ENCODE peak calls at places on chromosomes 1 and 21, in eight cellular contexts. P is dorsolateral prefrontal cortex, F is fibroblast of lung, J is DND-41, T is progenitor cell of endocrine pancreas, Y is brain microvascular endothelial cell, L is transverse colon, H is Calu3. O is an unnamed sample.
A peak's percentile ranks its signal among the peaks of the same experiment; 100 is the strongest.

GRCh38 chr1:119737040-119737682 is 25.4 kb downstream of the PHGDH start:
- DNase-seq in Y (no peak), L (peak; percentile 39), F (peak; percentile 81), P (peak; percentile 69), T (peak; percentile 37), H (peak; percentile 42), J (no peak), O (no peak)

GRCh38 chr1:93878501-93878888 is 511 bp downstream of the DNTTIP2 start:
- DNase-seq in P (peak; percentile 68), J (peak; percentile 23), H (peak; percentile 63), T (no peak), L (peak; percentile 63), Y (peak; percentile 25), F (peak; percentile 41), O (no peak)

GRCh38 chr1:100717218-100717617 is 2.3 kb upstream of the VCAM1 start:
- DNase-seq in P (no peak), H (no peak), L (no peak), J (no peak), Y (no peak), F (no peak), T (no peak), O (no peak)

GRCh38 chr21:33383056-33383888 is 19.9 kb upstream of the IFNGR2 start:
- DNase-seq in L (peak; percentile 81), Y (peak; percentile 91), T (no peak), J (peak; percentile 60), F (peak; percentile 83), P (no peak), H (peak; percentile 76), O (no peak)

GRCh38 chr1:23594927-23595353 is 35.6 kb upstream of the ID3 start:
- DNase-seq in H (no peak), J (no peak), F (no peak), L (peak; percentile 27), P (no peak), T (no peak), Y (no peak), O (no peak)

GRCh38 chr1:39531526-39531925 is 40.1 kb downstream of the BMP8A start:
- DNase-seq in Y (no peak), H (no peak), J (no peak), P (no peak), L (no peak), F (no peak), T (no peak), O (no peak)

GRCh38 chr1:204507317-204508105 is 8.7 kb upstream of the MDM4 start:
- DNase-seq in P (no peak), L (no peak), Y (peak; percentile 41), J (peak; percentile 56), T (no peak), H (peak; percentile 58), F (peak; percentile 60), O (no peak)

GRCh38 chr1:2232255-2232915 is 4.3 kb downstream of the SKI start:
- DNase-seq in L (no peak), T (no peak), P (no peak), J (no peak), H (no peak), Y (no peak), F (no peak), O (no peak)

GRCh38 chr1:193356249-193356648 is 169.8 kb upstream of the B3GALT2 start:
- DNase-seq in J (no peak), F (no peak), P (no peak), Y (no peak), H (no peak), T (no peak), L (no peak), O (no peak)

GRCh38 chr1:94324168-94324544 is 86.8 kb upstream of the ARHGAP29 start:
- DNase-seq in P (no peak), J (no peak), H (no peak), F (peak; percentile 43), T (no peak), Y (no peak), L (no peak), O (peak; percentile 52)

GRCh38 chr1:38858833-38859560 is 575 bp downstream of the RRAGC start:
- DNase-seq in P (peak; percentile 66), H (peak; percentile 43), F (peak; percentile 72), Y (peak; percentile 62), L (peak; percentile 79), T (no peak), J (peak; percentile 43), O (peak; percentile 40)

GRCh38 chr1:38088366-38088765 is 41.8 kb upstream of the POU3F1 start:
- DNase-seq in F (no peak), H (no peak), Y (no peak), J (no peak), T (no peak), L (no peak), P (no peak), O (no peak)

GRCh38 chr1:223726380-223727001 is 14.2 kb downstream of the CAPN2 start:
- DNase-seq in T (no peak), H (peak; percentile 85), F (peak; percentile 95), P (peak; percentile 63), J (peak; percentile 60), Y (peak; percentile 97), L (peak; percentile 61), O (no peak)

GRCh38 chr1:93056214-93056613 is 22.9 kb upstream of the MTF2 start:
- DNase-seq in P (no peak), H (peak; percentile 21), T (peak; percentile 43), L (no peak), Y (peak; percentile 29), J (peak; percentile 44), F (peak; percentile 29), O (no peak)

GRCh38 chr1:161094481-161094880 is 3.7 kb upstream of the KLHDC9 start:
- DNase-seq in F (no peak), H (no peak), Y (no peak), T (no peak), L (no peak), P (no peak), J (no peak), O (no peak)

GRCh38 chr1:187715483-187715882 is 886.7 kb downstream of the PLA2G4A start:
- DNase-seq in P (no peak), F (no peak), L (no peak), T (no peak), H (no peak), Y (no peak), J (no peak), O (no peak)

GRCh38 chr1:114466334-114467014 is 44.5 kb downstream of the TRIM33 start:
- DNase-seq in J (no peak), T (no peak), F (no peak), Y (no peak), P (no peak), H (no peak), L (no peak), O (no peak)

GRCh38 chr1:56156937-56157336 is 422.4 kb downstream of the PLPP3 start:
- DNase-seq in F (no peak), T (no peak), J (peak; percentile 77), P (no peak), Y (no peak), L (no peak), H (no peak), O (no peak)
- TF ChIP-seq CTCF in F (no peak), T (no peak), J (peak; percentile 36), P (no peak), Y (no peak), L (no peak), H (no peak), O (no peak)

GRCh38 chr1:28329395-28330153 is 734 bp downstream of the MED18 start:
- DNase-seq in L (peak; percentile 31), P (no peak), J (no peak), T (no peak), F (peak; percentile 34), Y (peak; percentile 20), H (peak; percentile 30), O (no peak)
- TF ChIP-seq CTCF in L (no peak), P (no peak), J (no peak), T (peak; percentile 26), F (no peak), Y (peak; percentile 38), H (no peak), O (no peak)

GRCh38 chr1:10692401-10693021 is 103.9 kb downstream of the CASZ1 start:
- DNase-seq in T (peak; percentile 49), L (peak; percentile 86), F (no peak), H (peak; percentile 80), J (peak; percentile 70), Y (no peak), P (no peak), O (no peak)

GRCh38 chr1:10691740-10692125 is 104.7 kb downstream of the CASZ1 start:
- DNase-seq in Y (no peak), T (no peak), P (no peak), H (no peak), F (no peak), J (no peak), L (peak; percentile 51), O (no peak)

GRCh38 chr1:10691075-10691739 is 105.2 kb downstream of the CASZ1 start:
- DNase-seq in P (no peak), T (no peak), Y (no peak), L (no peak), F (no peak), J (no peak), H (no peak), O (no peak)

GRCh38 chr1:10688409-10688786 is 108.0 kb downstream of the CASZ1 start:
- DNase-seq in F (no peak), T (no peak), J (no peak), Y (no peak), H (no peak), P (no peak), L (no peak), O (no peak)

GRCh38 chr1:10690484-10690883 is 106.0 kb downstream of the CASZ1 start:
- DNase-seq in L (no peak), H (no peak), F (no peak), Y (no peak), J (no peak), T (no peak), P (no peak), O (no peak)
- TF ChIP-seq CTCF in L (no peak), H (no peak), F (no peak), Y (no peak), J (peak; percentile 21), T (no peak), P (no peak), O (no peak)

GRCh38 chr1:168567007-168567406 is 9.4 kb upstream of the XCL1 start:
- DNase-seq in F (no peak), Y (no peak), P (no peak), H (no peak), T (no peak), L (no peak), J (no peak), O (no peak)

GRCh38 chr1:168570652-168571051 is 5.8 kb upstream of the XCL1 start:
- DNase-seq in Y (no peak), L (no peak), T (no peak), J (no peak), H (no peak), P (no peak), F (no peak), O (no peak)

GRCh38 chr1:168565825-168566224 is 10.6 kb upstream of the XCL1 start:
- DNase-seq in H (no peak), T (no peak), L (no peak), P (no peak), Y (no peak), F (no peak), J (no peak), O (no peak)

GRCh38 chr1:168572669-168573068 is 3.7 kb upstream of the XCL1 start:
- DNase-seq in H (no peak), P (no peak), L (no peak), Y (no peak), J (no peak), T (no peak), F (no peak), O (no peak)

DNA sequence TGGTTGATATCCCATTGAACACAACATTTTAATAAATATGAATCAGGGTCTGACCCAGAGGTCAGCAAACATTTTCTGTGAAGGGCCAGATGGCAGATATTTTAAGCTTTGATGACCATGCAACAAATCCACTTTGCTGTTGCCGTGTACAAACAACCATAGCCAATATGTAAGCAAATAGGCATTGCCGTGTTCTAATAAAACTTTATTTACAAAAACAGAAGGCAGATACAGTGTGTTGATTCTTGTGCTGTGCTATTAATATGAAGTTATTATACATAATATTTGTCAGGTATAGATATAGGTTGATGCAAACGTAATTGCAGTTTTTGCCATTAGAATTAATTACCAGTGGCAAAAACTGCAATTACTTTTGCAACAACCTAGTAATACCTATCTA is 8.8 kb upstream of the XCL1 start:
- DNase-seq in L (no peak), H (no peak), F (no peak), T (no peak), Y (no peak), P (no peak), J (no peak), O (no peak)
- TF ChIP-seq CTCF in L (no peak), H (no peak), F (no peak), T (no peak), Y (no peak), P (no peak), J (no peak), O (no peak)

O was measured in LNCaP clone FGC.